ENCODE peak calls at places on chromosomes 16 and 17, in six cellular contexts. F is EL, Z is NCI-H1436, X is aorta, K is kidney tubule cell, I is PC-9. J is an unnamed sample.

GRCh38 chr16:90046971-90047713 is 27.9 kb upstream of the DBNDD1 start:
- DNase-seq in F (peak), Z (no peak), X (peak), K (peak), I (peak), J (no peak)

GRCh38 chr17:61794242-61794641 is 69.1 kb downstream of the BRIP1 start:
- DNase-seq in F (no peak), Z (no peak), X (no peak), K (no peak), I (no peak), J (no peak)

GRCh38 chr17:77527394-77527793 is 386.6 kb downstream of the SEC14L1 start:
- DNase-seq in F (no peak), Z (no peak), X (no peak), K (no peak), I (no peak), J (no peak)

GRCh38 chr16:47492428-47493357 is 31.6 kb downstream of the PHKB start:
- DNase-seq in F (no peak), Z (no peak), X (peak), K (peak), I (no peak), J (no peak)

GRCh38 chr17:70655179-70655578 is 485.8 kb downstream of the KCNJ2 start:
- DNase-seq in F (no peak), Z (no peak), X (no peak), K (peak), I (no peak), J (peak)

GRCh38 chr17:16466407-16466806 is 25.6 kb downstream of the LRRC75A start:
- DNase-seq in F (no peak), Z (no peak), X (no peak), K (peak), I (no peak), J (no peak)

GRCh38 chr17:51056813-51057510 is 63.7 kb downstream of the SPAG9 start:
- DNase-seq in F (peak), Z (peak), X (no peak), K (peak), I (peak), J (peak)

GRCh38 chr17:82937411-82938371 is 97.9 kb upstream of the ZNF750 start:
- DNase-seq in F (no peak), Z (no peak), X (peak), K (no peak), I (no peak), J (no peak)

GRCh38 chr17:32487460-32488176 is 825 bp downstream of the CDK5R1 start:
- DNase-seq in F (peak), Z (no peak), X (no peak), K (peak), I (no peak), J (no peak)

GRCh38 chr17:78001182-78001581 is 42.7 kb downstream of the TNRC6C start:
- DNase-seq in F (no peak), Z (peak), X (no peak), K (no peak), I (no peak), J (no peak)

GRCh38 chr17:33750943-33751701 is 458.0 kb upstream of the ASIC2 start:
- DNase-seq in F (peak), Z (peak), X (peak), K (peak), I (peak), J (peak)

GRCh38 chr16:1106659-1107058 is 10.6 kb upstream of the C1QTNF8 start:
- DNase-seq in F (no peak), Z (no peak), X (no peak), K (no peak), I (no peak), J (no peak)

GRCh38 chr17:15266325-15266950 is 1.3 kb upstream of the PMP22 start:
- DNase-seq in F (no peak), Z (no peak), X (no peak), K (no peak), I (no peak), J (no peak)

GRCh38 chr16:89863741-89864391 is 9.5 kb upstream of the TCF25 start:
- DNase-seq in F (peak), Z (no peak), X (no peak), K (no peak), I (no peak), J (no peak)

GRCh38 chr16:29977063-29977462 is 3.4 kb downstream of the TAOK2 start:
- DNase-seq in F (no peak), Z (no peak), X (no peak), K (no peak), I (no peak), J (no peak)

GRCh38 chr16:11141409-11142260 is 114.4 kb downstream of the SOCS1 start:
- DNase-seq in F (no peak), Z (no peak), X (no peak), K (peak), I (no peak), J (no peak)

GRCh38 chr16:68744744-68745280 is 7.7 kb downstream of the CDH1 start:
- DNase-seq in F (no peak), Z (peak), X (no peak), K (peak), I (peak), J (peak)

GRCh38 chr16:10408824-10409381 is 23.0 kb downstream of the ATF7IP2 start:
- DNase-seq in F (no peak), Z (no peak), X (no peak), K (no peak), I (no peak), J (no peak)

GRCh38 chr17:59333845-59334244 is 2.4 kb downstream of the YPEL2 start:
- DNase-seq in F (no peak), Z (no peak), X (no peak), K (no peak), I (no peak), J (no peak)

GRCh38 chr17:56876766-56877179 is 37.1 kb downstream of the TRIM25 start:
- DNase-seq in F (no peak), Z (no peak), X (no peak), K (no peak), I (no peak), J (no peak)

GRCh38 chr16:88978608-88979346 is 1.8 kb upstream of the CBFA2T3 start:
- DNase-seq in F (no peak), Z (no peak), X (no peak), K (no peak), I (no peak), J (no peak)

GRCh38 chr16:88924834-88925539 is 52.0 kb downstream of the CBFA2T3 start:
- DNase-seq in F (peak), Z (peak), X (peak), K (peak), I (peak), J (no peak)

GRCh38 chr17:49624896-49625295 is 49.2 kb downstream of the NXPH3 start:
- DNase-seq in F (peak), Z (no peak), X (no peak), K (no peak), I (no peak), J (no peak)

GRCh38 chr17:9079461-9080103 is 58.3 kb downstream of the NTN1 start:
- DNase-seq in F (no peak), Z (no peak), X (peak), K (no peak), I (no peak), J (no peak)

GRCh38 chr17:77827461-77827968 is 131.0 kb upstream of the TNRC6C start:
- DNase-seq in F (no peak), Z (no peak), X (no peak), K (no peak), I (no peak), J (no peak)

GRCh38 chr17:48610282-48611211 is at the start of gene HOXB7:
- DNase-seq in F (no peak), Z (peak), X (peak), K (peak), I (peak), J (peak)

GRCh38 chr17:50421308-50422031 is 4.5 kb upstream of the ACSF2 start:
- DNase-seq in F (peak), Z (no peak), X (no peak), K (no peak), I (no peak), J (no peak)